ENCODE peak calls at places on chromosomes 7 and 10, in five cellular contexts. U is stomach, Q is IMR-90, G is HCT116, I is A549. V is an unnamed sample.

GRCh38 chr7:150962743-150963399 is 15.2 kb downstream of the KCNH2 start:
- DNase-seq in Q (peak; percentile 37), U (peak; percentile 54), G (no peak), I (peak; percentile 92), V (peak; percentile 69)

GRCh38 chr7:134878731-134879295 is 99.4 kb downstream of the CALD1 start:
- DNase-seq in I (no peak), U (no peak), G (no peak), Q (no peak), V (no peak)

GRCh38 chr10:32893431-32893830 is 64.6 kb downstream of the ITGB1 start:
- DNase-seq in U (no peak), G (no peak), Q (no peak), I (no peak), V (no peak)

GRCh38 chr7:101436857-101437576 is 74.3 kb downstream of the COL26A1 start:
- DNase-seq in U (no peak), G (peak; percentile 37), I (peak; percentile 34), Q (no peak), V (no peak)

GRCh38 chr10:16986406-16987128 is 143.0 kb downstream of the CUBN start:
- DNase-seq in Q (peak; percentile 88), G (no peak), I (no peak), U (no peak), V (no peak)

GRCh38 chr10:80277016-80277415 is 12.4 kb downstream of the MAT1A start:
- DNase-seq in G (no peak), I (no peak), Q (no peak), U (peak; percentile 5), V (no peak)

GRCh38 chr10:103382769-103383168 is 13.5 kb downstream of the ATP5MK start:
- DNase-seq in U (no peak), Q (no peak), I (no peak), G (no peak), V (no peak)

GRCh38 chr7:103504505-103505135 is 58.6 kb upstream of the SLC26A5 start:
- DNase-seq in G (no peak), U (no peak), I (no peak), Q (no peak), V (no peak)

GRCh38 chr10:121709674-121710073 is 111.4 kb upstream of the FGFR2 start:
- DNase-seq in Q (no peak), G (no peak), I (no peak), U (no peak), V (no peak)

GRCh38 chr7:74178632-74179031 is 4.5 kb downstream of the EIF4H start:
- DNase-seq in U (no peak), I (no peak), Q (peak; percentile 17), G (no peak), V (no peak)

GRCh38 chr10:104256335-104257080 is 1.8 kb downstream of the GSTO1 start:
- DNase-seq in Q (no peak), G (no peak), I (no peak), U (no peak), V (no peak)

GRCh38 chr10:31083765-31084184 is 52.1 kb upstream of the ZNF438 start:
- DNase-seq in I (peak; percentile 51), U (peak; percentile 32), Q (peak; percentile 39), G (peak; percentile 72), V (no peak)

GRCh38 chr10:77513783-77514331 is 123.8 kb downstream of the KCNMA1 start:
- DNase-seq in U (peak; percentile 52), G (peak; percentile 74), I (peak; percentile 55), Q (peak; percentile 91), V (peak; percentile 74)

GRCh38 chr10:101780818-101781654 is 2.2 kb downstream of the NPM3 start:
- DNase-seq in G (peak; percentile 55), U (peak; percentile 70), I (peak; percentile 95), Q (peak; percentile 64), V (peak; percentile 66)

GRCh38 chr7:155709453-155709852 is 65.0 kb downstream of the RBM33 start:
- DNase-seq in Q (no peak), U (no peak), I (no peak), G (no peak), V (no peak)

GRCh38 chr7:22329816-22330524 is 27.0 kb downstream of the RAPGEF5 start:
- DNase-seq in U (no peak), G (no peak), I (no peak), Q (no peak), V (no peak)

GRCh38 chr10:110717830-110718595 is 73.9 kb downstream of the RBM20 start:
- DNase-seq in Q (no peak), U (no peak), I (no peak), G (no peak), V (no peak)

GRCh38 chr10:17206210-17206709 is 4.8 kb upstream of the TRDMT1 start:
- DNase-seq in Q (peak; percentile 93), U (no peak), I (no peak), G (no peak), V (no peak)

GRCh38 chr7:155961241-155962190 is 149.3 kb upstream of the SHH start:
- DNase-seq in Q (no peak), I (no peak), U (peak; percentile 71), G (peak; percentile 92), V (no peak)

GRCh38 chr10:87866575-87866974 is 3.1 kb downstream of the PTEN start:
- DNase-seq in G (no peak), Q (no peak), I (no peak), U (no peak), V (no peak)

GRCh38 chr7:22771829-22772228 is 44.8 kb downstream of the IL6 start:
- DNase-seq in I (no peak), U (no peak), G (no peak), Q (no peak), V (no peak)

GRCh38 chr10:101007915-101008822 is 8.6 kb downstream of the LZTS2 start:
- DNase-seq in G (no peak), I (no peak), Q (no peak), U (no peak), V (peak; percentile 46)

DNA sequence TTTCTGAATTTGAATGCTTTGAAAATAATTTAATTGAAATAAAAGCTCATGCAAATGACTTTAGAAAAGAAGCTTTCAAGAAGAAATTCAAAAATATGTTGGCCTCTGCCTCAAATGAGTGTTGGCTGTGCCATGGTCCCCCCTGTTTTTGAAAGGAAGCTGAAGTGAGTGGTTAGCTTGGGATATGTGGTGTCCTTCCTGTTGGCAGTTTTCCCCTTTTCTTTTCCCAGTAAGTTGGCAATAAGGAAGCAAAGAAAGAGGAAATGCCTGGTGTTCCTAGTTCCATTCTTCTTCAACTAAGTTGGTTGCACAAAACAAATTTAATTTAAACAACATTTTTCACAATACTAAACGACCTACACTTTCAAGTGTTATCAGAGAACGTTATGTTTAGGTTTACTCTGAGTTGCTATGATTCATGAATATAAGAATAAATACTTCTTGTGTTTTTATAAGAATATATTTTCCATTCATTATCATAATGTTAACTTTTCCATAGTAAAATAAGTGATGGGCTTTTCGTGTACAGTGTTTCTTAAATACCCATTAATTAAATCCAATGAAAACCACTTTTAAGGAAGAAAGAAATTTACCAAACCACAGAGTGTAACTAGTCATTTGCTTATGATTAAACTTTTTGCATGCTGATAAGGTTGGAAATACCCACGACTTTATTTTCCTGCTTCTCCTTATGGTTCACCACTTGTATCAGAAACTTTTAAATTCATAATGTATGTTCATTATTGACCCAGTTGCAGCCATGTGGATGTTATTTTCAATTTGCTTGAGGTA is 7.7 kb downstream of the HDAC9 start:
- DNase-seq in I (no peak), G (no peak), U (no peak), Q (no peak), V (no peak)
- TF ChIP-seq CTCF in I (no peak), G (no peak), U (no peak), Q (no peak), V (no peak)

GRCh38 chr7:94396606-94397005 is 1.9 kb downstream of the COL1A2 start:
- DNase-seq in G (no peak), U (no peak), Q (no peak), I (no peak), V (no peak)
- TF ChIP-seq POLR2A in G (no peak), U (no peak), Q (no peak), I (no peak), V (no peak)

GRCh38 chr10:90929179-90929578 is 8.3 kb upstream of the ANKRD1 start:
- DNase-seq in G (no peak), I (no peak), Q (no peak), U (no peak), V (no peak)
- H3K27ac ChIP-seq in G (no peak overlapping the region), I (peak overlapping the region; percentile 85), Q (peak overlapping the region; percentile 96), U (no peak overlapping the region), V (peak overlapping the region; percentile 62)

GRCh38 chr10:78863601-78864239 is 205.0 kb upstream of the ZMIZ1 start:
- DNase-seq in G (no peak), I (no peak), U (no peak), Q (no peak), V (no peak)

GRCh38 chr10:78861456-78862327 is 207.1 kb upstream of the ZMIZ1 start:
- DNase-seq in U (no peak), G (no peak), I (no peak), Q (no peak), V (no peak)

GRCh38 chr10:78862328-78862640 is 206.5 kb upstream of the ZMIZ1 start:
- DNase-seq in U (no peak), G (no peak), I (no peak), Q (no peak), V (no peak)

GRCh38 chr10:78864761-78865517 is 203.8 kb upstream of the ZMIZ1 start:
- DNase-seq in G (no peak), U (no peak), I (no peak), Q (no peak), V (no peak)

DNA sequence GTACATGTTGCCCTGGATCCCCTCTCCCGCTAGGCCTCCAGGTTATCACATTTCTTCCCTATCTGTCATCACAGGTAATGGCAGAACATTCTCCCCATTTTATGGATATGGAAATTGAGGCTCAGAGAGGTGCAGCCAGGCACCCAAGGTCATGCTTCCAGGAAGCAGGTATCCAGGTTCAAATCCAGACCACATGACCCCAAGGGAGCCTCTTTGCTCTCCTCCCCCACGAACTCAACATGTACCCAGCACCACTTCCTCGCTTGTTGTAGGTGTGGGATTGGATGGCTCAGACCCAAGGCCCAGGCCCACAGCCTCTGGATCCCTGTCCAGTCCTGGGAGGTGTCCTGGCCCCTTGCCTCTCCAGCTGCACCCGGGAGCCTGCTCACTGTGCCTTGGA is 205.6 kb upstream of the ZMIZ1 start:
- DNase-seq in I (no peak), G (no peak), Q (no peak), U (no peak), V (no peak)
- TF ChIP-seq CTCF in I (no peak), G (no peak), Q (no peak), U (no peak), V (no peak)

V was measured in heart left ventricle.